ENCODE peak calls at places on chromosome 16, in nine cellular contexts. A is thoracic aorta, M is GM13977, T is AG10803, B is lower lobe of right lung, W is SK-N-SH, E is body of pancreas, Q is choroid plexus epithelial cell, O is tibial artery. R is an unnamed sample.

GRCh38 chr16:11329080-11329491 is 16.2 kb upstream of the RMI2 start:
- DNase-seq in A (no peak), M (peak), T (peak), B (no peak), W (no peak), E (no peak), Q (peak), O (no peak), R (no peak)

GRCh38 chr16:35215287-35215686 is 1755.9 kb downstream of the TP53TG3F start:
- DNase-seq in A (no peak), M (no peak), T (no peak), B (no peak), W (no peak), E (no peak), Q (no peak), O (no peak), R (no peak)

GRCh38 chr16:73302942-73303341 is 255.0 kb upstream of the ZFHX3 start:
- DNase-seq in A (no peak), M (no peak), T (no peak), B (no peak), W (no peak), E (no peak), Q (no peak), O (no peak), R (no peak)

GRCh38 chr16:85165781-85166180 is 53.5 kb upstream of the CIBAR2 start:
- DNase-seq in A (no peak), M (no peak), T (no peak), B (no peak), W (no peak), E (no peak), Q (no peak), O (no peak), R (no peak)

GRCh38 chr16:12629271-12629670 is 174.4 kb downstream of the CPPED1 start:
- DNase-seq in A (no peak), M (no peak), T (no peak), B (no peak), W (no peak), E (no peak), Q (no peak), O (no peak), R (no peak)

GRCh38 chr16:11148045-11148444 is 108.0 kb downstream of the SOCS1 start:
- DNase-seq in A (no peak), M (no peak), T (no peak), B (no peak), W (no peak), E (no peak), Q (no peak), O (no peak), R (no peak)

GRCh38 chr16:79217375-79218011 is 383.0 kb downstream of the MAF start:
- DNase-seq in A (no peak), M (no peak), T (no peak), B (no peak), W (no peak), E (no peak), Q (no peak), O (no peak), R (no peak)

GRCh38 chr16:6016530-6017184 is 919.1 kb upstream of the EEF2KMT start:
- DNase-seq in A (no peak), M (no peak), T (no peak), B (no peak), W (peak), E (peak), Q (peak), O (no peak), R (peak)

GRCh38 chr16:57867000-57867561 is 64.8 kb upstream of the KIFC3 start:
- DNase-seq in A (no peak), M (no peak), T (no peak), B (no peak), W (no peak), E (no peak), Q (no peak), O (no peak), R (no peak)

GRCh38 chr16:85524630-85525463 is 88.3 kb upstream of the GSE1 start:
- DNase-seq in A (no peak), M (no peak), T (peak), B (peak), W (peak), E (peak), Q (peak), O (peak), R (no peak)

GRCh38 chr16:27786881-27787625 is 237.1 kb downstream of the KATNIP start:
- DNase-seq in A (no peak), M (no peak), T (no peak), B (no peak), W (no peak), E (no peak), Q (no peak), O (no peak), R (no peak)

GRCh38 chr16:49337814-49338350 is 35.7 kb upstream of the C16orf78 start:
- DNase-seq in A (no peak), M (no peak), T (no peak), B (no peak), W (no peak), E (no peak), Q (no peak), O (no peak), R (no peak)

GRCh38 chr16:56888806-56889205 is 23.8 kb downstream of the SLC12A3 start:
- DNase-seq in A (no peak), M (peak), T (no peak), B (no peak), W (no peak), E (no peak), Q (no peak), O (no peak), R (no peak)

GRCh38 chr16:2902337-2903130 is 9.2 kb upstream of the FLYWCH1 start:
- DNase-seq in A (no peak), M (no peak), T (no peak), B (no peak), W (peak), E (no peak), Q (no peak), O (no peak), R (no peak)

GRCh38 chr16:2905241-2905987 is 6.3 kb upstream of the FLYWCH1 start:
- DNase-seq in A (peak), M (peak), T (peak), B (peak), W (peak), E (peak), Q (peak), O (peak), R (peak)

GRCh38 chr16:2905988-2906387 is 5.7 kb upstream of the FLYWCH1 start:
- DNase-seq in A (no peak), M (no peak), T (no peak), B (no peak), W (no peak), E (no peak), Q (no peak), O (no peak), R (no peak)

GRCh38 chr16:2904922-2905240 is 6.8 kb upstream of the FLYWCH1 start:
- DNase-seq in A (no peak), M (no peak), T (no peak), B (peak), W (no peak), E (peak), Q (no peak), O (no peak), R (no peak)

DNA sequence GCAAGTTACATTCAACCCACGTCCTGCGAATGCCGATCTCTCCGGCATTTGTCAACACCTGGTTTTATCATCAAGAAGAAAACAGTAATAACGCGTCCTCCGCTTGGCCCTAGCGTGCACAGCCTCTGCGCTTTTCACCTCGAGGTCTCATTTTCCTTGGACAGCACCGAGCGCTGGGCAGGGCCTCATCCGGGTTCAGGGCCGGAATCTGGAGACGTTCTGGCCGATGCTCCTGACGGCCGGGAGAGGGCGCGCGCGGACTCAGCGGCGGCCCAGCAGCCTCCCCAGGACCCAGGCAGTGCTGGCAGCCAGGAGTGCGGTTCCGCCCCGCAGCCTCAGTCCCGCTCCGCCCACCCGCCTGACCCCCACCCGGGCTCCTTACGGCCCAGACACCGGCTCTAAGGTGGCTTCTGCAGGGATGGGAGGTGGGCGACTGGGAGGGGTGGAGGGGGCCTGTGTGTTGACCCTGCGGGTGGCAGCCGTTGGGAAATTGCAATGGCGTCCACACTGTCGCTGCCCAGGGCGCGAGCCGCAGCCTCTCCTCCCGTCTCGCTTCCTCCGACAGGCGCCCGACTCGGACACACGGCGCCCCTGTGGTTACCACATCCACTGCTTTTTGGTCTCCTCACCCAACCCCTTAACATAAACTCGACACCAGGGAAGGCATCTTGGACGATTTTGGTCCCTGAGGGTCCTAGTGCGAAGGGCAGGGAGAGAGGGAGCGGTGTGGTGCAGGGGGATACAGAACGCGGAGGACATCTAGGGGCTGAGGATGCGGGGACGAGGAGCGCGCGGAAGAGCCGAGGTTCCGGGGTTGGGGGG is 7.4 kb upstream of the FLYWCH1 start:
- DNase-seq in A (peak), M (peak), T (peak), B (peak), W (peak), E (peak), Q (peak), O (peak), R (peak)
- TF ChIP-seq CTCF in A (peak), M (peak), T (peak), B (peak), W (peak), E (peak), Q (peak), O (peak), R (peak)

GRCh38 chr16:71648921-71649320 is 22.9 kb downstream of the MARVELD3 start:
- DNase-seq in A (no peak), M (no peak), T (no peak), B (no peak), W (no peak), E (no peak), Q (peak), O (no peak), R (peak)
- TF ChIP-seq CTCF in A (no peak), M (peak), T (peak), B (no peak), W (peak), E (peak), Q (peak), O (no peak), R (no peak)

GRCh38 chr16:67284699-67285646 is 5.6 kb downstream of the PLEKHG4 start:
- DNase-seq in A (no peak), M (no peak), T (no peak), B (peak), W (peak), E (peak), Q (peak), O (no peak), R (peak)
- TF ChIP-seq CTCF in A (peak), M (no peak), T (peak), B (peak), W (peak), E (peak), Q (peak), O (peak), R (no peak)

GRCh38 chr16:83973581-83974385 is 5.7 kb downstream of the NECAB2 start:
- DNase-seq in A (no peak), M (no peak), T (no peak), B (peak), W (no peak), E (no peak), Q (no peak), O (no peak), R (no peak)
- TF ChIP-seq CTCF in A (no peak), M (no peak), T (no peak), B (no peak), W (no peak), E (no peak), Q (no peak), O (no peak), R (no peak)

GRCh38 chr16:63385714-63386113 is 1349.5 kb upstream of the CDH8 start:
- DNase-seq in A (no peak), M (no peak), T (no peak), B (no peak), W (no peak), E (no peak), Q (no peak), O (no peak), R (no peak)
- TF ChIP-seq CTCF in A (no peak), M (no peak), T (no peak), B (no peak), W (no peak), E (no peak), Q (no peak), O (no peak), R (no peak)

GRCh38 chr16:60717808-60718207 is 1318.4 kb downstream of the CDH8 start:
- DNase-seq in A (no peak), M (no peak), T (no peak), B (no peak), W (no peak), E (no peak), Q (no peak), O (no peak), R (no peak)
- TF ChIP-seq CTCF in A (no peak), M (no peak), T (no peak), B (no peak), W (no peak), E (no peak), Q (no peak), O (no peak), R (no peak)

DNA sequence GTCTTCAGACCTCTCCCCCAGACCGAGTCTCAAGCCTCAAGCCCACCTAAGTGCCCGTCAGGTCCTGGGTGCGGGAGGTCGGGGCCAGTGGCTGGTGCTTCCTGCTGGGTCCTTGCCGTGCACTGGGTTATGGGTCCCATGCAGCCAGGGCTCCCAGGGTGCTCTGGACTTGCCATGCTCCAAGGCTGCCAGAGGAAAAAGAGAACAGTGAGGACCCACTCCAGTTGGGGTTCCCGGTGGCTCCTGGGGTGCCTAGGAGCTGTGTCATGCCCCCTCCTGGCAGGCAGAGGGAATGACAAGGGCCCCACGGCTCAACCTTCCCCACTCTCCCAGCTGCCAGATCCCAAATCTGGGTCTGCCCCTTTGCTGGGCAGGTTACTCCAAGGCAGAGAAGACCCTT is 3.8 kb downstream of the SNX20 start:
- DNase-seq in A (no peak), M (no peak), T (no peak), B (peak), W (peak), E (no peak), Q (no peak), O (no peak), R (no peak)
- TF ChIP-seq CTCF in A (peak), M (peak), T (peak), B (peak), W (peak), E (peak), Q (peak), O (no peak), R (no peak)

GRCh38 chr16:30143347-30143702 is 20.3 kb upstream of the MAPK3 start:
- DNase-seq in A (no peak), M (no peak), T (no peak), B (no peak), W (no peak), E (no peak), Q (no peak), O (no peak), R (no peak)

GRCh38 chr16:30144917-30145316 is 21.9 kb upstream of the MAPK3 start:
- DNase-seq in A (no peak), M (no peak), T (no peak), B (no peak), W (no peak), E (no peak), Q (no peak), O (no peak), R (no peak)

GRCh38 chr16:30144017-30144416 is 21.0 kb upstream of the MAPK3 start:
- DNase-seq in A (no peak), M (no peak), T (no peak), B (no peak), W (no peak), E (no peak), Q (no peak), O (no peak), R (no peak)

GRCh38 chr16:30141750-30142149 is 18.7 kb upstream of the MAPK3 start:
- DNase-seq in A (no peak), M (no peak), T (no peak), B (no peak), W (no peak), E (no peak), Q (no peak), O (no peak), R (no peak)

DNA sequence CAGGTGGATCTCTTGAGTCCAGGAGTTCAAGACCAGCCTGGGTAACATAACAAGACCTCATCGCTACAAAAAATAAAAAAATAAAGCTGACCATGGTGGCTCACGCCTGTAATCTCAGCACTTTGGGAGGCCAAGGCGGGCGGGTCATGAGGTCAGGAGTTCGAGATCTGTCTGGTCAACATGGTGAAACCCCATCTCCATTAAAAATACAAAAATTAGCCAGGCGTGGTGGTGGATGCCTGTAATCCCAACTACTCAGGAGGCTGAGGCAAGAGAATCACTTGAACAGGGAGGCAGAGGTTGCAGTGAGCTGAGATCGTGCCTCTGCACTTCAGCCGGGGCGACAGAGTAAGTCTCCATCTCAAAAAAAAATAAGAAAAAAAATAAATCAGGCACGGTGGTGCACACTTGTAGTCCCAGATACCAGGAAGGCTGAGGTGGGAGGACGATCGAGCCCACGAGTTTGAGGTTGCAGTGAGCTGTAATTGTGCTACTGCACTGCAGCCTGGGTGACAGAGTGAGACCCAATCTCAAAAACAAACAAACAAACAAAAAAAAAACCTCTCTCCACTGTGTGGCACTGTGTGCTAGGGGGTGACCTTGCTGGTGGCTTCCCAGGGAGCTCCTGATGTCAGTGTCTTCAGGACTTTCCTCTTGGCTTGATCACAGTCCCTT is 19.8 kb upstream of the MAPK3 start:
- DNase-seq in A (no peak), M (no peak), T (no peak), B (no peak), W (no peak), E (no peak), Q (no peak), O (no peak), R (no peak)
- TF ChIP-seq CTCF in A (no peak), M (peak), T (no peak), B (no peak), W (no peak), E (no peak), Q (no peak), O (no peak), R (no peak)

GRCh38 chr16:66325977-66326376 is 40.5 kb upstream of the CDH5 start:
- DNase-seq in A (no peak), M (no peak), T (no peak), B (no peak), W (no peak), E (no peak), Q (no peak), O (no peak), R (no peak)

GRCh38 chr16:66328282-66328681 is 38.2 kb upstream of the CDH5 start:
- DNase-seq in A (no peak), M (no peak), T (no peak), B (no peak), W (no peak), E (no peak), Q (no peak), O (no peak), R (no peak)

GRCh38 chr16:66322174-66322573 is 44.3 kb upstream of the CDH5 start:
- DNase-seq in A (no peak), M (no peak), T (no peak), B (no peak), W (no peak), E (no peak), Q (no peak), O (no peak), R (no peak)

GRCh38 chr16:66326995-66327513 is 39.4 kb upstream of the CDH5 start:
- DNase-seq in A (no peak), M (no peak), T (no peak), B (no peak), W (no peak), E (peak), Q (peak), O (no peak), R (no peak)

GRCh38 chr16:66324785-66325184 is 41.7 kb upstream of the CDH5 start:
- DNase-seq in A (no peak), M (no peak), T (peak), B (no peak), W (peak), E (no peak), Q (peak), O (no peak), R (peak)
- TF ChIP-seq CTCF in A (no peak), M (no peak), T (no peak), B (no peak), W (peak), E (no peak), Q (peak), O (no peak), R (no peak)

R was measured in endothelial cell.